ENCODE peak calls at places on chromosomes 12 and 14, in ten cellular contexts. One of them, this sample, is unnamed.

GRCh38 chr14:67666733-67667132 is 7.7 kb downstream of the VTI1B start:
- DNase-seq in NT2/D1: no peak
- DNase-seq in ascending aorta: no peak
- DNase-seq in GM23248: no peak
- DNase-seq in DND-41: no peak
- DNase-seq in aorta: no peak
- DNase-seq in transverse colon: no peak
- DNase-seq in body of pancreas: no peak
- DNase-seq in Peyer's patch: no peak
- DNase-seq in cardiac muscle cell: no peak
- DNase-seq in this sample: no peak

GRCh38 chr14:51554953-51555352 is 96.8 kb upstream of the FRMD6 start:
- DNase-seq in NT2/D1: no peak
- DNase-seq in ascending aorta: no peak
- DNase-seq in GM23248: peak; percentile 73
- DNase-seq in DND-41: no peak
- DNase-seq in aorta: no peak
- DNase-seq in transverse colon: no peak
- DNase-seq in body of pancreas: no peak
- DNase-seq in Peyer's patch: no peak
- DNase-seq in cardiac muscle cell: peak; percentile 27
- DNase-seq in this sample: no peak

GRCh38 chr14:72715215-72715909 is 178.5 kb downstream of the DPF3 start:
- DNase-seq in NT2/D1: no peak
- DNase-seq in ascending aorta: peak; percentile 36
- DNase-seq in GM23248: peak; percentile 26
- DNase-seq in DND-41: no peak
- DNase-seq in aorta: no peak
- DNase-seq in transverse colon: no peak
- DNase-seq in body of pancreas: no peak
- DNase-seq in Peyer's patch: no peak
- DNase-seq in cardiac muscle cell: peak; percentile 11
- DNase-seq in this sample: no peak

GRCh38 chr14:51527073-51527472 is 124.6 kb upstream of the FRMD6 start:
- DNase-seq in NT2/D1: no peak
- DNase-seq in ascending aorta: no peak
- DNase-seq in GM23248: peak; percentile 67
- DNase-seq in DND-41: no peak
- DNase-seq in aorta: no peak
- DNase-seq in transverse colon: no peak
- DNase-seq in body of pancreas: no peak
- DNase-seq in Peyer's patch: no peak
- DNase-seq in cardiac muscle cell: peak; percentile 55
- DNase-seq in this sample: no peak

GRCh38 chr14:101620039-101620788 is 58.9 kb downstream of the DIO3 start:
- DNase-seq in NT2/D1: no peak
- DNase-seq in ascending aorta: no peak
- DNase-seq in GM23248: no peak
- DNase-seq in DND-41: no peak
- DNase-seq in aorta: no peak
- DNase-seq in transverse colon: no peak
- DNase-seq in body of pancreas: no peak
- DNase-seq in Peyer's patch: no peak
- DNase-seq in cardiac muscle cell: no peak
- DNase-seq in this sample: no peak

GRCh38 chr14:45757655-45758054 is 504.7 kb upstream of the MIS18BP1 start:
- DNase-seq in NT2/D1: no peak
- DNase-seq in ascending aorta: no peak
- DNase-seq in GM23248: no peak
- DNase-seq in DND-41: no peak
- DNase-seq in aorta: no peak
- DNase-seq in transverse colon: no peak
- DNase-seq in body of pancreas: no peak
- DNase-seq in Peyer's patch: no peak
- DNase-seq in cardiac muscle cell: no peak
- DNase-seq in this sample: no peak

GRCh38 chr14:104220225-104221070 is 82.1 kb downstream of the KIF26A start:
- DNase-seq in NT2/D1: no peak
- DNase-seq in ascending aorta: no peak
- DNase-seq in GM23248: no peak
- DNase-seq in DND-41: no peak
- DNase-seq in aorta: no peak
- DNase-seq in transverse colon: no peak
- DNase-seq in body of pancreas: no peak
- DNase-seq in Peyer's patch: no peak
- DNase-seq in cardiac muscle cell: no peak
- DNase-seq in this sample: no peak

GRCh38 chr14:79605863-79606262 is 605.4 kb downstream of the DIO2 start:
- DNase-seq in NT2/D1: no peak
- DNase-seq in ascending aorta: no peak
- DNase-seq in GM23248: no peak
- DNase-seq in DND-41: no peak
- DNase-seq in aorta: no peak
- DNase-seq in transverse colon: no peak
- DNase-seq in body of pancreas: no peak
- DNase-seq in Peyer's patch: no peak
- DNase-seq in cardiac muscle cell: no peak
- DNase-seq in this sample: no peak

DNA sequence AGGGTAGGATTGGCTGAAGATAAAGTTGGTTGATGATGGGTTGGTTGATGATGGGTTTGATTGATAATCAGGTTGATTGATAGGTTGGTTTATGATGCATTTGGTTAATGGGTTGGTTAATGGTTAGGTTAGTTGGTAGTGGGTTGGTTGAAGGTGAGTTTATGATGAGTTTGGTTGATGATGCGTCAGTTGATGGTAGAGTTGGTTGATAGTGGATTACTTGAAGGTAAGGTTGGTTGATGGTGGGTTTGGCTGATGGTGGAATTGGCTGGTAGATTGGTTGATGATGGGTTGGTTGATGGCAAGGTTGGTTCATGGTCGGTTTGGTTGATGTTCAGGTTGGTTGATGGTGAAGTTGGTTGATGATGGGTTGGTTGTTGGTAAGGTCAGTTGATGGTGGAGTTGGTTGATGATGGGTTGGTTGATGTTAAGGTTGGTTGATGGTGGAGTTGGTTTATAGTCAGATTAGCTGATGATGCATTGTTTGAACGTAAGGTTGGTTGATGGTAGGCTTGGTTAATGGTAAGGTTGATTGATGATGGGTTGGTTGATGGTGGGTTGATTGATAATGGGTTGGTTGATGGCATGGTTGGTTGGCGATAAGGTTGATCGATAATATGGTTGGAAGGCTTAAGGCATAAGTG is 146.4 kb downstream of the ADGRD1 start:
- DNase-seq in NT2/D1: no peak
- DNase-seq in ascending aorta: no peak
- DNase-seq in GM23248: no peak
- DNase-seq in DND-41: no peak
- DNase-seq in aorta: no peak
- DNase-seq in transverse colon: no peak
- DNase-seq in body of pancreas: no peak
- DNase-seq in Peyer's patch: peak; percentile 3
- DNase-seq in cardiac muscle cell: no peak
- DNase-seq in this sample: no peak
- H3K9me3 ChIP-seq in NT2/D1: peaks cover 8% of the 10 kb centered on the region
- H3K9me3 ChIP-seq in ascending aorta: no peaks in the 10 kb centered on the region
- H3K9me3 ChIP-seq in GM23248: no peaks in the 10 kb centered on the region
- H3K9me3 ChIP-seq in DND-41: no peaks in the 10 kb centered on the region
- H3K9me3 ChIP-seq in aorta: no peaks in the 10 kb centered on the region
- H3K9me3 ChIP-seq in transverse colon: no peaks in the 10 kb centered on the region
- H3K9me3 ChIP-seq in body of pancreas: no peaks in the 10 kb centered on the region
- H3K9me3 ChIP-seq in Peyer's patch: no peaks in the 10 kb centered on the region
- H3K9me3 ChIP-seq in cardiac muscle cell: no peaks in the 10 kb centered on the region
- H3K9me3 ChIP-seq in this sample: no peaks in the 10 kb centered on the region

DNA sequence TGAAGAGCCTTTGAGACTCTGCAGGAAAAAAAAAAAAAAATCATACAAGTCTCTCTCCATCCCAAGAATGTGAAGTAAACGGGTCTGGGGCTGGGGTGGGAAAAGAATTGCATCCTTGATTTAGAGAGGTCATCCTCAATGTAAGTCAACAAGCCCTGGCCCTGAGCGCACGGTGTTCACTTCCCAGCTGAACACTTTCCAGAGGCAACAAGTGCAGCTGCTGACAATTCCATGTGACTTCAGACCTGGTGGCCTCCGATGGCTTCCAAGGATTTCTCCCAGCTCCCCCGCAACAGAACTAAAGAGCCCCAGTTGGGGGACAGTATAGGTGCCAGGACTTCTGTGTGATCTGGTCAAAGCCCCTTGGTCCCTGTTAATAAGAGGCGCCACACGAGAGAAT is 2.4 kb downstream of the RILPL1 start:
- DNase-seq in NT2/D1: no peak
- DNase-seq in ascending aorta: no peak
- DNase-seq in GM23248: no peak
- DNase-seq in DND-41: no peak
- DNase-seq in aorta: no peak
- DNase-seq in transverse colon: no peak
- DNase-seq in body of pancreas: peak; percentile 54
- DNase-seq in Peyer's patch: no peak
- DNase-seq in cardiac muscle cell: no peak
- DNase-seq in this sample: no peak
- H3K4me3 ChIP-seq in NT2/D1: no peak overlapping the region
- H3K4me3 ChIP-seq in ascending aorta: peak overlapping the region; percentile 30
- H3K4me3 ChIP-seq in GM23248: peak overlapping the region; percentile 88
- H3K4me3 ChIP-seq in DND-41: no peak overlapping the region
- H3K4me3 ChIP-seq in aorta: peak overlapping the region; percentile 2
- H3K4me3 ChIP-seq in transverse colon: no peak overlapping the region
- H3K4me3 ChIP-seq in body of pancreas: no peak overlapping the region
- H3K4me3 ChIP-seq in Peyer's patch: no peak overlapping the region
- H3K4me3 ChIP-seq in cardiac muscle cell: no peak overlapping the region
- H3K4me3 ChIP-seq in this sample: no peak overlapping the region

DNA sequence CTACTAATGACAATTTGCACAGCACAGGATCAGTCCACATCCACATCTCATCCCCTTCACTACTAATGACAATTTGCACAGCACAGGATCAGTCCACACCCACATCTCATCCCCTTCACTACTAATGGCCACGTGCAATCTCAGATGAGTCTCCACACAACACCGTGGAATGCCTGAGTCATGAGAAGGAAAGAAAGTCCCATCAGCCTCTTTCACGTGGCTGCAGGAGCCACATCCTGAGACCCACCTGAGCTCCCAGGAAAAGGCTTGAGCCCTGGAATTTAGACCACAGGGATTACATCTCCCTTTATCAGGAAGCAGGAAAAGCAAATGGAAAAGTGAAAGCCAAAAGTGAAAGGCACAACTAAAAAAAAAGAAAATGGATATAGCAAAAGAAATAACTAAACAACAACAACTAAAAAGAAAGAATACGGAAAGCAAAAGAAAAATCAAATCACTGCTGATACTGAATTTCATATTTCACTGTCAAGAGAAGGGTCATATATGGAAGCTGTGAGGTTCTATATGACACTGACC is 1300.5 kb downstream of the TMEM121 start:
- DNase-seq in NT2/D1: no peak
- DNase-seq in ascending aorta: no peak
- DNase-seq in GM23248: no peak
- DNase-seq in DND-41: no peak
- DNase-seq in aorta: no peak
- DNase-seq in transverse colon: no peak
- DNase-seq in body of pancreas: no peak
- DNase-seq in Peyer's patch: no peak
- DNase-seq in cardiac muscle cell: no peak
- DNase-seq in this sample: no peak
- H3K9me3 ChIP-seq in NT2/D1: peaks cover 21% of the 10 kb centered on the region
- H3K9me3 ChIP-seq in ascending aorta: no peaks in the 10 kb centered on the region
- H3K9me3 ChIP-seq in GM23248: no peaks in the 10 kb centered on the region
- H3K9me3 ChIP-seq in DND-41: no peaks in the 10 kb centered on the region
- H3K9me3 ChIP-seq in aorta: no peaks in the 10 kb centered on the region
- H3K9me3 ChIP-seq in transverse colon: no peaks in the 10 kb centered on the region
- H3K9me3 ChIP-seq in body of pancreas: no peaks in the 10 kb centered on the region
- H3K9me3 ChIP-seq in Peyer's patch: no peaks in the 10 kb centered on the region
- H3K9me3 ChIP-seq in cardiac muscle cell: no peaks in the 10 kb centered on the region
- H3K9me3 ChIP-seq in this sample: no peaks in the 10 kb centered on the region

GRCh38 chr14:26598081-26598671 is 343 bp upstream of the NOVA1 start:
- DNase-seq in NT2/D1: peak; percentile 82
- DNase-seq in ascending aorta: no peak
- DNase-seq in GM23248: peak; percentile 82
- DNase-seq in DND-41: no peak
- DNase-seq in aorta: peak; percentile 85
- DNase-seq in transverse colon: peak; percentile 80
- DNase-seq in body of pancreas: peak; percentile 79
- DNase-seq in Peyer's patch: peak; percentile 76
- DNase-seq in cardiac muscle cell: peak; percentile 97
- DNase-seq in this sample: peak; percentile 75

GRCh38 chr14:26596722-26597030 is 1.2 kb downstream of the NOVA1 start:
- DNase-seq in NT2/D1: no peak
- DNase-seq in ascending aorta: no peak
- DNase-seq in GM23248: peak; percentile 38
- DNase-seq in DND-41: no peak
- DNase-seq in aorta: no peak
- DNase-seq in transverse colon: peak; percentile 9
- DNase-seq in body of pancreas: no peak
- DNase-seq in Peyer's patch: peak; percentile 32
- DNase-seq in cardiac muscle cell: peak; percentile 20
- DNase-seq in this sample: peak; percentile 9

GRCh38 chr14:26595922-26596721 is 1.7 kb downstream of the NOVA1 start:
- DNase-seq in NT2/D1: no peak
- DNase-seq in ascending aorta: no peak
- DNase-seq in GM23248: peak; percentile 8
- DNase-seq in DND-41: no peak
- DNase-seq in aorta: no peak
- DNase-seq in transverse colon: no peak
- DNase-seq in body of pancreas: no peak
- DNase-seq in Peyer's patch: no peak
- DNase-seq in cardiac muscle cell: peak; percentile 10
- DNase-seq in this sample: no peak

GRCh38 chr14:26598672-26599131 is 869 bp upstream of the NOVA1 start:
- DNase-seq in NT2/D1: no peak
- DNase-seq in ascending aorta: no peak
- DNase-seq in GM23248: no peak
- DNase-seq in DND-41: no peak
- DNase-seq in aorta: no peak
- DNase-seq in transverse colon: no peak
- DNase-seq in body of pancreas: no peak
- DNase-seq in Peyer's patch: no peak
- DNase-seq in cardiac muscle cell: no peak
- DNase-seq in this sample: peak; percentile 12

DNA sequence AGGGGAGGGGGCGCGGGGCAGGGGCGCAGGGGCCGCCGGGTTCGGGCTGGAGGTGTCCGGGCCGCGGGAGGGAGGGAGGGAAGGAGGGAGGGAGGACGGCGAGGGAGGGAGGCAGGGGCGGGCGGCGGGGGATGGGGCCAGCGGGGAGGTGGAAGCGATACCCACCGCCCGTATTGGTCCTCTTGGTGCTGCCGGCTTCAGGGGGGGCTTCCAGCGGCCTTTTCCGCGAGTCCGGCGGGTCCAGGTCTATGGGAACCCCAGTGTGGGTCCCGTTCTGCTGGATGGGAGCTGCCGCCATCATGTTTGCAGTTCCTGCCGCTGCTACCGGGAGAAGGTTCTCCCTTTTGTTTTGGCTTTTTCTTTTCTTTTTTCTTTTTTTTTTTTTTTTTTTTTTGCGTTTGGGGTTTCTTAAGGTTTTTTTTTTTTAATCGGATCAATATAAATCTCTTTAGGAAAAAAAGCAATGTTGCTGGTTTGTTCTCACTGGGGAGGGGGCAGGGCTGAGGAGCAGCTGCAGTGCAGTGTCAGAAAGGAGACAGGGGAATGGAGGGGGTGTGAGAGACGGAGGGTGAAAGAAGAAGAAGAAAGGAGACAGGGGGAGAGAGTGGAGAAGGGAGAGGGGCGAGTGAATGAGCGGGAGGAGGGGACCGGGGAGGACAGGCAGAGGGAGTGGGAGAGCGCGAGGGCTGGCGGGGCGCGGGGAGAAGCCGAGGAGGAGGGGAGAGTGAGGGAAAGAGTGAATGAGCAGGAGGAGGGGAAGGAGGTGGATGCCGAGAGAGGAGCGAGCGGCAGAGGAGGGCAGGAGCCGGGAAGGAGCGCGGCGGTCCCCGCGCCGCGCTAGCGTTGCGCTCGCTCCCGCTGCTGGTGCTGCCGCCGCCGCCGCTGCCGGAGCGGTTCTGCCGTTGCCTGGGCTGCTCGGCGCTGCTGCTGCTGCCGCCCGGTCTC is at the start of gene NOVA1:
- DNase-seq in NT2/D1: no peak
- DNase-seq in ascending aorta: no peak
- DNase-seq in GM23248: peak; percentile 77
- DNase-seq in DND-41: no peak
- DNase-seq in aorta: peak; percentile 50
- DNase-seq in transverse colon: peak; percentile 13
- DNase-seq in body of pancreas: peak; percentile 11
- DNase-seq in Peyer's patch: peak; percentile 44
- DNase-seq in cardiac muscle cell: peak; percentile 21
- DNase-seq in this sample: peak; percentile 37
- H3K4me3 ChIP-seq in NT2/D1: peak within 1 kb of the TSS; percentile 61
- H3K4me3 ChIP-seq in ascending aorta: peak within 1 kb of the TSS; percentile 64
- H3K4me3 ChIP-seq in GM23248: peak within 1 kb of the TSS; percentile 82
- H3K4me3 ChIP-seq in DND-41: no peak within 1 kb of the TSS
- H3K4me3 ChIP-seq in aorta: peak within 1 kb of the TSS; percentile 83
- H3K4me3 ChIP-seq in transverse colon: peak within 1 kb of the TSS; percentile 73
- H3K4me3 ChIP-seq in body of pancreas: peak within 1 kb of the TSS; percentile 37
- H3K4me3 ChIP-seq in Peyer's patch: peak within 1 kb of the TSS; percentile 33
- H3K4me3 ChIP-seq in cardiac muscle cell: peak within 1 kb of the TSS; percentile 97
- H3K4me3 ChIP-seq in this sample: peak within 1 kb of the TSS; percentile 25